ENCODE peak calls at places on chromosomes 3 and 15, in five cellular contexts. Z is Calu3, L is body of pancreas, A is fibroblast of the aortic adventitia, P is choroid plexus epithelial cell. G is an unnamed sample.

GRCh38 chr3:30181546-30181945 is 424.9 kb upstream of the TGFBR2 start:
- DNase-seq in Z (no peak), L (no peak), A (no peak), P (peak), G (no peak)

GRCh38 chr3:48441940-48442339 is 1.9 kb downstream of the TMA7 start:
- DNase-seq in Z (no peak), L (no peak), A (no peak), P (no peak), G (no peak)

GRCh38 chr3:464255-464654 is 267.7 kb downstream of the CHL1 start:
- DNase-seq in Z (no peak), L (no peak), A (no peak), P (no peak), G (no peak)

GRCh38 chr3:42780892-42781700 is 8.0 kb upstream of the CCDC13 start:
- DNase-seq in Z (peak), L (peak), A (peak), P (peak), G (no peak)

GRCh38 chr3:125119752-125120369 is 64.1 kb upstream of the HEG1 start:
- DNase-seq in Z (no peak), L (no peak), A (no peak), P (no peak), G (no peak)

GRCh38 chr3:124976378-124976777 is 41.8 kb upstream of the MUC13 start:
- DNase-seq in Z (no peak), L (no peak), A (no peak), P (no peak), G (no peak)

GRCh38 chr3:10505050-10505790 is at the start of gene ATP2B2:
- DNase-seq in Z (no peak), L (no peak), A (no peak), P (no peak), G (peak)

GRCh38 chr3:99960123-99960878 is 142.6 kb downstream of the CMSS1 start:
- DNase-seq in Z (no peak), L (no peak), A (no peak), P (no peak), G (no peak)

GRCh38 chr3:111080357-111080937 is 8.8 kb downstream of the NECTIN3 start:
- DNase-seq in Z (no peak), L (no peak), A (peak), P (peak), G (no peak)

GRCh38 chr15:93189562-93189961 is 100.6 kb upstream of the RGMA start:
- DNase-seq in Z (no peak), L (no peak), A (no peak), P (no peak), G (no peak)

GRCh38 chr3:98612996-98613517 is 19.6 kb upstream of the CPOX start:
- DNase-seq in Z (no peak), L (peak), A (no peak), P (no peak), G (no peak)

GRCh38 chr15:64837502-64837901 is 4.2 kb upstream of the PLEKHO2 start:
- DNase-seq in Z (no peak), L (peak), A (no peak), P (no peak), G (no peak)

GRCh38 chr3:184240384-184241140 is 8.2 kb downstream of the ALG3 start:
- DNase-seq in Z (peak), L (no peak), A (peak), P (peak), G (no peak)

GRCh38 chr3:146414010-146414409 is 55.4 kb downstream of the PLSCR2 start:
- DNase-seq in Z (no peak), L (no peak), A (no peak), P (no peak), G (no peak)

GRCh38 chr3:60188803-60189202 is 1062.4 kb downstream of the FHIT start:
- DNase-seq in Z (no peak), L (no peak), A (no peak), P (peak), G (no peak)

GRCh38 chr3:159637895-159638542 is 350.6 kb upstream of the IL12A start:
- DNase-seq in Z (peak), L (no peak), A (peak), P (peak), G (no peak)

GRCh38 chr3:138670409-138670808 is 61.8 kb downstream of the FAIM start:
- DNase-seq in Z (no peak), L (peak), A (no peak), P (no peak), G (no peak)

GRCh38 chr3:126125341-126125740 is 41.4 kb upstream of the SLC41A3 start:
- DNase-seq in Z (no peak), L (peak), A (no peak), P (no peak), G (no peak)

GRCh38 chr3:106114848-106115247 is 246.0 kb upstream of the CBLB start:
- DNase-seq in Z (no peak), L (no peak), A (peak), P (peak), G (no peak)

GRCh38 chr15:31353931-31354330 is 27.3 kb downstream of the KLF13 start:
- DNase-seq in Z (no peak), L (peak), A (peak), P (no peak), G (no peak)

GRCh38 chr3:126481808-126482502 is 6.3 kb upstream of the ZXDC start:
- DNase-seq in Z (no peak), L (no peak), A (peak), P (peak), G (no peak)

GRCh38 chr3:95407709-95408463 is 1345.0 kb downstream of the NSUN3 start:
- DNase-seq in Z (no peak), L (no peak), A (no peak), P (no peak), G (no peak)

GRCh38 chr3:46282696-46283095 is 40.4 kb downstream of the CCR3 start:
- DNase-seq in Z (no peak), L (no peak), A (no peak), P (no peak), G (no peak)

GRCh38 chr3:77188210-77188609 is 148.3 kb downstream of the ROBO2 start:
- DNase-seq in Z (no peak), L (no peak), A (no peak), P (no peak), G (no peak)

GRCh38 chr3:69712244-69712643 is 27.0 kb upstream of the MITF start:
- DNase-seq in Z (no peak), L (no peak), A (no peak), P (no peak), G (no peak)

GRCh38 chr3:182683335-182684257 is 109.7 kb upstream of the ATP11B start:
- DNase-seq in Z (peak), L (peak), A (peak), P (peak), G (peak)

GRCh38 chr15:40937762-40938529 is 8.8 kb downstream of the DLL4 start:
- DNase-seq in Z (peak), L (no peak), A (no peak), P (no peak), G (no peak)
- TF ChIP-seq CTCF in Z (peak), L (no peak), A (no peak), P (peak), G (peak)

GRCh38 chr3:66416556-66417304 is 84.1 kb downstream of the LRIG1 start:
- DNase-seq in Z (no peak), L (no peak), A (peak), P (no peak), G (no peak)

GRCh38 chr3:66415867-66416428 is 84.9 kb downstream of the LRIG1 start:
- DNase-seq in Z (no peak), L (no peak), A (no peak), P (no peak), G (no peak)

GRCh38 chr3:66414846-66415245 is 86.0 kb downstream of the LRIG1 start:
- DNase-seq in Z (no peak), L (no peak), A (no peak), P (no peak), G (no peak)

GRCh38 chr3:66419053-66419440 is 81.8 kb downstream of the LRIG1 start:
- DNase-seq in Z (no peak), L (no peak), A (no peak), P (no peak), G (no peak)

DNA sequence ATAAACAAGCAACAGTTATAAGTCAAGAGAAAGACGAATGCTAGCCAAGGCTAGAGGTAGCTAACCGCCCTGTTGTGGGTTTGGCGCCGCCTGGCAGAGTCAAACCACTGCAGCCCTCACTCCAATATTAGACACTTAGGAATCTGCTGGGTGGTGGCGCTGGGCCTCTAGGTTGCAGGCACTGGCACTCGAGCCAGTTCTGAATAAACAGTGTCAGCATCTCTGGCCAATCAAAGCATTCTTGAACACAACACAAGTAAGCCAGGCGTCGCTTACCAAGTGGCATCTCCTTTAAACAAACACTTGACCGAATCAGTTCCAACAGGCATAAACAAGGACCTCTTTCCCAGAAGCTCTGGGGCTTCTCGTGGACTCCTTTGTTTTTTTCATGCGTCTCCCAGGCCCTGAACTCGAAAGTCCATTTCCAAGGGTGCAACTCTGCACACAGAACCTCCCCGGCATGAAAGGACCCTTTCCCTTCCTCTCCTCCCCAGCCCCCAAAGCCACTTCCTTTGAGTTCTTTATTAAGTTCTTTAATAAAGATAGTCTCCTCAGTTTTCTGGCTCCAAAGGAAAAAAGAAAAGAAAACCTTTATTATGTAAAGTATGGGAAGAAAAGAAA is 82.3 kb downstream of the LRIG1 start:
- DNase-seq in Z (no peak), L (peak), A (no peak), P (no peak), G (no peak)
- TF ChIP-seq CTCF in Z (no peak), L (no peak), A (no peak), P (no peak), G (no peak)

GRCh38 chr3:115688408-115688807 is 65.1 kb downstream of the GAP43 start:
- DNase-seq in Z (no peak), L (no peak), A (no peak), P (no peak), G (no peak)
- TF ChIP-seq CTCF in Z (no peak), L (no peak), A (no peak), P (no peak), G (no peak)

GRCh38 chr3:31575448-31575847 is 42.7 kb downstream of the STT3B start:
- DNase-seq in Z (no peak), L (no peak), A (no peak), P (no peak), G (no peak)

GRCh38 chr3:31573460-31573779 is 40.7 kb downstream of the STT3B start:
- DNase-seq in Z (no peak), L (no peak), A (no peak), P (no peak), G (no peak)

GRCh38 chr3:31571325-31571724 is 38.6 kb downstream of the STT3B start:
- DNase-seq in Z (no peak), L (no peak), A (no peak), P (no peak), G (no peak)

GRCh38 chr3:31576521-31576920 is 43.8 kb downstream of the STT3B start:
- DNase-seq in Z (no peak), L (no peak), A (no peak), P (no peak), G (no peak)

GRCh38 chr3:31572605-31573459 is 40.1 kb downstream of the STT3B start:
- DNase-seq in Z (no peak), L (no peak), A (no peak), P (no peak), G (no peak)
- TF ChIP-seq CTCF in Z (no peak), L (no peak), A (no peak), P (no peak), G (no peak)

DNA sequence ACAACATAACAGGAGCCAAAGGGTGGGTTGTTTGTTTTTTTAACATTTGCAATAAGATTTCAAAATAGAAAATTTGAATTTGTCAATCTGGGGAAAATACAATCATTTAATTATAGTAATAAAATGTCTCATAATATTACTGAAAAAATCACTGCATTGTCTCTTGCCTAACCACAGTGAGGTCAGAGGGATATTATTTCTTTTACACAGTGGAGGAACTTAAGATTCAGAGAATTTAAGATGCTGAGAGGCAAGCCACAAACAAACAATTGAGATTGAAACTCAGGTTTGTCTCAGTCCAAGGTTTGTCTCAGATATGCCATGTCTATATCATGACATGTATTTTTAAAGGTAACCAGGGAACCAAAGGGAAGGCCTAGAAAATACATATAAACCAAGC is 428.7 kb downstream of the FOXP1 start:
- DNase-seq in Z (no peak), L (no peak), A (no peak), P (peak), G (no peak)
- TF ChIP-seq CTCF in Z (no peak), L (no peak), A (no peak), P (no peak), G (no peak)

GRCh38 chr3:176376531-176376930 is 820.8 kb downstream of the TBL1XR1 start:
- DNase-seq in Z (no peak), L (no peak), A (no peak), P (no peak), G (no peak)
- TF ChIP-seq CTCF in Z (no peak), L (no peak), A (no peak), P (no peak), G (no peak)

G was measured in glutamatergic neuron.